ENCODE peak calls at places on chromosomes 12 and 14, in seven cellular contexts. One of them, this sample, is unnamed.
A peak's percentile ranks its signal among the peaks of the same experiment; 100 is the strongest.

GRCh38 chr12:32989705-32990104 is 93.1 kb upstream of the PKP2 start:
- DNase-seq in lower lobe of right lung: no peak
- DNase-seq in fibroblast of lung: no peak
- DNase-seq in aorta: no peak
- DNase-seq in kidney: no peak
- DNase-seq in small intestine: no peak
- DNase-seq in pancreas: no peak
- DNase-seq in this sample: no peak

GRCh38 chr12:71054551-71054950 is 103.2 kb downstream of the TSPAN8 start:
- DNase-seq in aorta: no peak
- DNase-seq in kidney: no peak
- DNase-seq in lower lobe of right lung: no peak
- DNase-seq in small intestine: no peak
- DNase-seq in fibroblast of lung: no peak
- DNase-seq in pancreas: no peak
- DNase-seq in this sample: no peak

GRCh38 chr14:44081146-44081545 is 425.9 kb downstream of the FSCB start:
- DNase-seq in lower lobe of right lung: no peak
- DNase-seq in pancreas: no peak
- DNase-seq in kidney: no peak
- DNase-seq in fibroblast of lung: no peak
- DNase-seq in aorta: no peak
- DNase-seq in small intestine: no peak
- DNase-seq in this sample: no peak

GRCh38 chr14:21647380-21647779 is 6.3 kb upstream of the OR4E2 start:
- DNase-seq in pancreas: no peak
- DNase-seq in aorta: no peak
- DNase-seq in fibroblast of lung: no peak
- DNase-seq in kidney: no peak
- DNase-seq in small intestine: no peak
- DNase-seq in lower lobe of right lung: no peak
- DNase-seq in this sample: no peak

GRCh38 chr12:57491393-57492280 is 3.8 kb downstream of the MARS1 start:
- DNase-seq in lower lobe of right lung: no peak
- DNase-seq in aorta: no peak
- DNase-seq in pancreas: no peak
- DNase-seq in fibroblast of lung: no peak
- DNase-seq in small intestine: no peak
- DNase-seq in kidney: no peak
- DNase-seq in this sample: no peak

GRCh38 chr14:58243790-58244555 is 670 bp upstream of the PSMA3 start:
- DNase-seq in aorta: no peak
- DNase-seq in fibroblast of lung: peak; percentile 24
- DNase-seq in small intestine: peak; percentile 58
- DNase-seq in pancreas: no peak
- DNase-seq in kidney: no peak
- DNase-seq in lower lobe of right lung: no peak
- DNase-seq in this sample: no peak

GRCh38 chr14:98593361-98593761 is 678.6 kb downstream of the BCL11B start:
- DNase-seq in aorta: no peak
- DNase-seq in pancreas: no peak
- DNase-seq in fibroblast of lung: no peak
- DNase-seq in lower lobe of right lung: no peak
- DNase-seq in kidney: no peak
- DNase-seq in small intestine: no peak
- DNase-seq in this sample: no peak

GRCh38 chr12:125122668-125123067 is 57.4 kb downstream of the AACS start:
- DNase-seq in fibroblast of lung: no peak
- DNase-seq in aorta: no peak
- DNase-seq in small intestine: no peak
- DNase-seq in pancreas: no peak
- DNase-seq in lower lobe of right lung: no peak
- DNase-seq in kidney: no peak
- DNase-seq in this sample: no peak

GRCh38 chr14:100239200-100239839 is 376 bp downstream of the YY1 start:
- DNase-seq in kidney: peak; percentile 88
- DNase-seq in pancreas: peak; percentile 87
- DNase-seq in fibroblast of lung: no peak
- DNase-seq in aorta: peak; percentile 81
- DNase-seq in small intestine: no peak
- DNase-seq in lower lobe of right lung: peak; percentile 64
- DNase-seq in this sample: peak; percentile 73

GRCh38 chr12:87270894-87271293 is 758.3 kb downstream of the C12orf50 start:
- DNase-seq in lower lobe of right lung: no peak
- DNase-seq in aorta: no peak
- DNase-seq in small intestine: no peak
- DNase-seq in pancreas: no peak
- DNase-seq in kidney: no peak
- DNase-seq in fibroblast of lung: peak; percentile 71
- DNase-seq in this sample: no peak

GRCh38 chr12:132300789-132301722 is 28.3 kb downstream of the GALNT9 start:
- DNase-seq in pancreas: peak; percentile 30
- DNase-seq in small intestine: no peak
- DNase-seq in lower lobe of right lung: peak; percentile 28
- DNase-seq in fibroblast of lung: no peak
- DNase-seq in aorta: no peak
- DNase-seq in kidney: peak; percentile 71
- DNase-seq in this sample: no peak

GRCh38 chr12:30973171-30973570 is 46.6 kb downstream of the TSPAN11 start:
- DNase-seq in aorta: no peak
- DNase-seq in pancreas: no peak
- DNase-seq in small intestine: no peak
- DNase-seq in kidney: no peak
- DNase-seq in fibroblast of lung: no peak
- DNase-seq in lower lobe of right lung: no peak
- DNase-seq in this sample: no peak

DNA sequence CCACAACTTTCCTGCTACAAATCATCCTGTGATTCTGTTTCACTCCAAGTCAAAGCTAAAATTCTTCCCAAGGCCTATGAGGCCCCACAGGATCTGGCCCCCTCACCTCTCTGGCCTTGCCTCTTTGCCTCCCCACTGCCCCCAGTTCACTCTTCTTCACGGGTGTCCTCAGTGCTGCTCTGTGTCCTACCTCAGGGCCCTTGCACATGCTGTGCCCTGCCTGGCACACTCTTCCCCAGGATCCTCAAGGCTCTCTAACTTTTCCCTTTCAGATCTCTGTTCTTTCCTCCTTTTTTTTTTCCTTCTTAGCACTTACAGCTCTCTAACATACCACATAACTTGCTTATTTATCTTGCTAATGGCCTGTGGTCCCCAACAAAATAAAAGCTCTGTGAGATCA is 29.2 kb downstream of the RASAL1 start:
- DNase-seq in kidney: peak; percentile 16
- DNase-seq in fibroblast of lung: no peak
- DNase-seq in small intestine: no peak
- DNase-seq in aorta: no peak
- DNase-seq in lower lobe of right lung: no peak
- DNase-seq in pancreas: no peak
- DNase-seq in this sample: no peak
- H3K36me3 ChIP-seq in kidney: no peaks in the 10 kb centered on the region
- H3K36me3 ChIP-seq in fibroblast of lung: no peaks in the 10 kb centered on the region
- H3K36me3 ChIP-seq in small intestine: no peaks in the 10 kb centered on the region
- H3K36me3 ChIP-seq in aorta: no peaks in the 10 kb centered on the region
- H3K36me3 ChIP-seq in lower lobe of right lung: no peaks in the 10 kb centered on the region
- H3K36me3 ChIP-seq in pancreas: no peaks in the 10 kb centered on the region
- H3K36me3 ChIP-seq in this sample: no peaks in the 10 kb centered on the region

DNA sequence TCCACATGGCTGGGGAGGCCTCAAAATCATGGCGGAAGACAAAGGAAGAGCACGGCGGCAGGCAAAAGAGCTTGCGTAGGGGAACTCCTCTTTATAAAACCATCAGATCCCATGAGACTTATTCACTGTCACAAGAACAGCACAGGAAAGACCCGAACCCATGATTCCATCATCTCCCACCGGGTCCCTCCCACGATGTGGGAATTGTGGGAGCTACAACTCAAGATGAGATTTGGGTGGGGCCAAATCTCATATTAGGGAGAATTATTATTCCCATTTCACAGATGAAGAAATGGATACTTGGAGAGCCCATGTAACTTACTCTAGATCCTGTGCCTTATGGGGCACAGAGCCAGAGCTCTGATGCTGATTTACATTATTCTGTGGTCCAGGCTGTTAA is 322.6 kb downstream of the PCNX1 start:
- DNase-seq in aorta: no peak
- DNase-seq in kidney: no peak
- DNase-seq in pancreas: no peak
- DNase-seq in lower lobe of right lung: no peak
- DNase-seq in small intestine: no peak
- DNase-seq in fibroblast of lung: no peak
- DNase-seq in this sample: no peak
- H3K36me3 ChIP-seq in aorta: no peaks in the 10 kb centered on the region
- H3K36me3 ChIP-seq in kidney: no peaks in the 10 kb centered on the region
- H3K36me3 ChIP-seq in pancreas: no peaks in the 10 kb centered on the region
- H3K36me3 ChIP-seq in lower lobe of right lung: no peaks in the 10 kb centered on the region
- H3K36me3 ChIP-seq in small intestine: no peaks in the 10 kb centered on the region
- H3K36me3 ChIP-seq in fibroblast of lung: no peaks in the 10 kb centered on the region
- H3K36me3 ChIP-seq in this sample: no peaks in the 10 kb centered on the region

DNA sequence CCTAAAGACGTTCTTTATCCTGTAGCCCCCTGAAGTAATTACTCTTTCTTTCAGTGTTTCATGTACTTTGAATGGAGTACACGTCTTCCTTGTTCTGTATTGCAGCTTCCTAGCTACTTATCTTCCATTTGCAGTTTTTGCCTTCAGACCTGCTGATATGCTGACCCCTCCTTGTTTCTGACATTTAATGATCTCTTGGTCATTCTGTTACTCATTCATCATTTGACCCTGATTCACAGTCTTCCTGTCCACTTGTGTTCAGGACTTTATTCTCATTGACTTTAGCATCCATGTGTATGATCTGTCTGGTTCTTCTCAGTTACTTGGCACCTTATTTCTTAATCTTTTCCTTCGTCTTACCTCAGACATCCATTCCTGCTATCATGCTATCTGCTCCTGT is 22.2 kb downstream of the CPSF2 start:
- DNase-seq in kidney: no peak
- DNase-seq in lower lobe of right lung: no peak
- DNase-seq in pancreas: no peak
- DNase-seq in aorta: no peak
- DNase-seq in fibroblast of lung: no peak
- DNase-seq in small intestine: no peak
- DNase-seq in this sample: no peak
- H3K36me3 ChIP-seq in kidney: peaks cover 17% of the 10 kb centered on the region
- H3K36me3 ChIP-seq in lower lobe of right lung: peaks cover 99% of the 10 kb centered on the region
- H3K36me3 ChIP-seq in pancreas: peaks cover 42% of the 10 kb centered on the region
- H3K36me3 ChIP-seq in aorta: no peaks in the 10 kb centered on the region
- H3K36me3 ChIP-seq in fibroblast of lung: peaks cover 3% of the 10 kb centered on the region
- H3K36me3 ChIP-seq in small intestine: peaks cover 18% of the 10 kb centered on the region
- H3K36me3 ChIP-seq in this sample: peaks cover 100% of the 10 kb centered on the region

GRCh38 chr14:65074449-65075155 is 27.7 kb downstream of the MAX start:
- DNase-seq in kidney: no peak
- DNase-seq in pancreas: no peak
- DNase-seq in fibroblast of lung: no peak
- DNase-seq in lower lobe of right lung: no peak
- DNase-seq in aorta: no peak
- DNase-seq in small intestine: no peak
- DNase-seq in this sample: no peak

GRCh38 chr14:65079788-65080187 is 22.5 kb downstream of the MAX start:
- DNase-seq in fibroblast of lung: no peak
- DNase-seq in lower lobe of right lung: no peak
- DNase-seq in small intestine: no peak
- DNase-seq in kidney: no peak
- DNase-seq in pancreas: no peak
- DNase-seq in aorta: no peak
- DNase-seq in this sample: no peak

GRCh38 chr14:65079201-65079600 is 23.1 kb downstream of the MAX start:
- DNase-seq in small intestine: no peak
- DNase-seq in pancreas: no peak
- DNase-seq in fibroblast of lung: no peak
- DNase-seq in aorta: no peak
- DNase-seq in lower lobe of right lung: no peak
- DNase-seq in kidney: no peak
- DNase-seq in this sample: no peak

GRCh38 chr14:65075628-65076325 is 26.5 kb downstream of the MAX start:
- DNase-seq in aorta: no peak
- DNase-seq in pancreas: no peak
- DNase-seq in small intestine: no peak
- DNase-seq in lower lobe of right lung: no peak
- DNase-seq in kidney: no peak
- DNase-seq in fibroblast of lung: no peak
- DNase-seq in this sample: no peak

GRCh38 chr14:65077318-65077717 is 25.0 kb downstream of the MAX start:
- DNase-seq in kidney: no peak
- DNase-seq in fibroblast of lung: no peak
- DNase-seq in small intestine: no peak
- DNase-seq in aorta: no peak
- DNase-seq in pancreas: no peak
- DNase-seq in lower lobe of right lung: no peak
- DNase-seq in this sample: no peak
- H3K36me3 ChIP-seq in kidney: peaks cover 20% of the 10 kb centered on the region
- H3K36me3 ChIP-seq in fibroblast of lung: peaks cover 18% of the 10 kb centered on the region
- H3K36me3 ChIP-seq in small intestine: peaks cover 24% of the 10 kb centered on the region
- H3K36me3 ChIP-seq in aorta: no peaks in the 10 kb centered on the region
- H3K36me3 ChIP-seq in pancreas: peaks cover 24% of the 10 kb centered on the region
- H3K36me3 ChIP-seq in lower lobe of right lung: peaks cover 70% of the 10 kb centered on the region
- H3K36me3 ChIP-seq in this sample: peaks cover 64% of the 10 kb centered on the region

DNA sequence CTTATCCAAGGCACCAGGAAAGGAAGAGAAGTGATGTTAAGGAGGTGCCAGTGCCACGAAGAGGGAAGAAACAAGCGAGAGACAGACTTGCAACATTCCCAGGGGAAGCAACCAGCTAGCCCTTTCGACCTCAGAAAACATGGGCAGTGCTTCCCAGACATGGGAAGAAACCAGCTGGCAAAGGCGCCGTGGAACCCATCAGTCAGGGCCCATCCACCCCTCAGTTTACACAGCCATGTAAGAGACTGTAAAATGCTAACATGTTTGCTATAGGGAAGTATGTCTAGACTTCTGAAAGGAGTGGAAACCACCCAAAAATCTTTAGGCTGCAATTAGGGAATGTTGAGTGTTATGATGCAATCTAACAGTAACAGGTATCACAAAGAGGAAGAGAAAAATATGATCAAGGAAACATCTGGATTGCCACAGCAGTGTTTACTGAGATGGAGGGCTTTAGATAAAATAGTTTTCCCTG is 26.3 kb downstream of the ANAPC5 start:
- DNase-seq in lower lobe of right lung: no peak
- DNase-seq in pancreas: peak; percentile 52
- DNase-seq in kidney: no peak
- DNase-seq in small intestine: no peak
- DNase-seq in aorta: no peak
- DNase-seq in fibroblast of lung: no peak
- DNase-seq in this sample: no peak
- H3K36me3 ChIP-seq in lower lobe of right lung: peaks cover 96% of the 10 kb centered on the region
- H3K36me3 ChIP-seq in pancreas: peaks cover 34% of the 10 kb centered on the region
- H3K36me3 ChIP-seq in kidney: peaks cover 29% of the 10 kb centered on the region
- H3K36me3 ChIP-seq in small intestine: peaks cover 24% of the 10 kb centered on the region
- H3K36me3 ChIP-seq in aorta: peaks cover 9% of the 10 kb centered on the region
- H3K36me3 ChIP-seq in fibroblast of lung: peaks cover 7% of the 10 kb centered on the region
- H3K36me3 ChIP-seq in this sample: peaks cover 94% of the 10 kb centered on the region

DNA sequence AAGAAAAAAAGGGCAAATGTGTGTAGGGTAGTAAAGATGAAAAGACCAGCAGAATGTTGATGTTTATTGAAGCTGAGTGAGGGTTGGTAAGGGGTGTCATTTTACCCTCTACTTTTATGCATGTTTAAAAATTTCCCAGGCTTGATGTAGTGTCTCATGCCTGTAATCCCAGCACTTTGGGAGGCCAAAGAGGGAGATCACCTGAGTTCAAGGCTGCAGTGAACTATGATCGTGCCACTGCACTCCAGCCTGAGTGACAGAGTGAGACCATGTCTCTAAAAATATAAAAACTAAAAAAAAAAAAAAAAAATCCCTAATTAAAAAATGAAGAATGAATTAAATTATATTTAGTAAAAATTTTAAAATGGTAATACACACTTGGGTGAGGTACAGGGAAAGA is 8.5 kb downstream of the SEL1L start:
- DNase-seq in lower lobe of right lung: no peak
- DNase-seq in kidney: no peak
- DNase-seq in fibroblast of lung: no peak
- DNase-seq in pancreas: no peak
- DNase-seq in aorta: no peak
- DNase-seq in small intestine: no peak
- DNase-seq in this sample: no peak
- H3K36me3 ChIP-seq in lower lobe of right lung: peaks cover 60% of the 10 kb centered on the region
- H3K36me3 ChIP-seq in kidney: peaks cover 6% of the 10 kb centered on the region
- H3K36me3 ChIP-seq in fibroblast of lung: no peaks in the 10 kb centered on the region
- H3K36me3 ChIP-seq in pancreas: peaks cover 43% of the 10 kb centered on the region
- H3K36me3 ChIP-seq in aorta: peaks cover 4% of the 10 kb centered on the region
- H3K36me3 ChIP-seq in small intestine: peaks cover 15% of the 10 kb centered on the region
- H3K36me3 ChIP-seq in this sample: peaks cover 74% of the 10 kb centered on the region